ENCODE peak calls at places on chromosomes 5 and 9, in four cellular contexts. One of them, this sample, is unnamed.

GRCh38 chr9:121883281-121884056 is 209.6 kb downstream of the TTLL11 start:
- DNase-seq in AG10803: no peak
- DNase-seq in tibial nerve: no peak
- DNase-seq in iPS DF 19.7: no peak
- DNase-seq in this sample: peak; percentile 51

GRCh38 chr5:142425286-142426065 is 100.7 kb upstream of the SPRY4 start:
- DNase-seq in AG10803: peak; percentile 87
- DNase-seq in tibial nerve: no peak
- DNase-seq in iPS DF 19.7: no peak
- DNase-seq in this sample: no peak

GRCh38 chr5:32326216-32326772 is 13.6 kb upstream of the MTMR12 start:
- DNase-seq in AG10803: no peak
- DNase-seq in tibial nerve: no peak
- DNase-seq in iPS DF 19.7: no peak
- DNase-seq in this sample: no peak

GRCh38 chr9:35713578-35713977 is 18.4 kb downstream of the TLN1 start:
- DNase-seq in AG10803: no peak
- DNase-seq in tibial nerve: no peak
- DNase-seq in iPS DF 19.7: no peak
- DNase-seq in this sample: no peak

GRCh38 chr5:168089201-168089887 is 202.1 kb upstream of the WWC1 start:
- DNase-seq in AG10803: no peak
- DNase-seq in tibial nerve: no peak
- DNase-seq in iPS DF 19.7: no peak
- DNase-seq in this sample: no peak

GRCh38 chr9:116391306-116391900 is 237.8 kb downstream of the PAPPA start:
- DNase-seq in AG10803: peak; percentile 81
- DNase-seq in tibial nerve: no peak
- DNase-seq in iPS DF 19.7: no peak
- DNase-seq in this sample: peak; percentile 78

GRCh38 chr5:76744632-76745031 is 28.7 kb downstream of the F2R start:
- DNase-seq in AG10803: no peak
- DNase-seq in tibial nerve: no peak
- DNase-seq in iPS DF 19.7: no peak
- DNase-seq in this sample: no peak

GRCh38 chr5:100777680-100778281 is 125.3 kb downstream of the ST8SIA4 start:
- DNase-seq in AG10803: peak; percentile 75
- DNase-seq in tibial nerve: no peak
- DNase-seq in iPS DF 19.7: no peak
- DNase-seq in this sample: peak; percentile 45

This sample was measured in ACHN.